ENCODE peak calls at places on chromosomes 4 and X, in ten cellular contexts. One of them, this sample, is unnamed.

GRCh38 chrX:15310117-15310516 is 5.3 kb downstream of the ASB11 start:
- DNase-seq in prostate gland: peak; percentile 18
- DNase-seq in Panc1: no peak
- DNase-seq in transverse colon: no peak
- DNase-seq in suprapubic skin: no peak
- DNase-seq in esophagus muscularis mucosa: no peak
- DNase-seq in sigmoid colon: no peak
- DNase-seq in HCT116: no peak
- DNase-seq in breast epithelium: no peak
- DNase-seq in GM23338: no peak
- DNase-seq in this sample: no peak

GRCh38 chrX:9909254-9909653 is 57.9 kb upstream of the CLDN34 start:
- DNase-seq in breast epithelium: no peak
- DNase-seq in prostate gland: no peak
- DNase-seq in transverse colon: no peak
- DNase-seq in GM23338: no peak
- DNase-seq in Panc1: no peak
- DNase-seq in sigmoid colon: no peak
- DNase-seq in HCT116: no peak
- DNase-seq in esophagus muscularis mucosa: no peak
- DNase-seq in suprapubic skin: no peak
- DNase-seq in this sample: no peak

GRCh38 chrX:84161641-84162040 is 26.4 kb downstream of the RPS6KA6 start:
- DNase-seq in transverse colon: no peak
- DNase-seq in suprapubic skin: no peak
- DNase-seq in GM23338: no peak
- DNase-seq in esophagus muscularis mucosa: no peak
- DNase-seq in breast epithelium: no peak
- DNase-seq in prostate gland: no peak
- DNase-seq in Panc1: no peak
- DNase-seq in sigmoid colon: no peak
- DNase-seq in HCT116: no peak
- DNase-seq in this sample: no peak

GRCh38 chr4:1255151-1255550 is 6.2 kb upstream of the CTBP1 start:
- DNase-seq in sigmoid colon: no peak
- DNase-seq in breast epithelium: no peak
- DNase-seq in HCT116: no peak
- DNase-seq in esophagus muscularis mucosa: no peak
- DNase-seq in Panc1: no peak
- DNase-seq in prostate gland: no peak
- DNase-seq in transverse colon: no peak
- DNase-seq in GM23338: no peak
- DNase-seq in suprapubic skin: no peak
- DNase-seq in this sample: no peak

GRCh38 chr4:10085386-10085785 is 31.2 kb downstream of the WDR1 start:
- DNase-seq in breast epithelium: no peak
- DNase-seq in prostate gland: no peak
- DNase-seq in sigmoid colon: peak; percentile 66
- DNase-seq in HCT116: no peak
- DNase-seq in suprapubic skin: no peak
- DNase-seq in GM23338: no peak
- DNase-seq in Panc1: no peak
- DNase-seq in transverse colon: peak; percentile 5
- DNase-seq in esophagus muscularis mucosa: no peak
- DNase-seq in this sample: no peak

GRCh38 chrX:97399400-97399799 is 515.7 kb downstream of the RPA4 start:
- DNase-seq in transverse colon: no peak
- DNase-seq in esophagus muscularis mucosa: no peak
- DNase-seq in prostate gland: no peak
- DNase-seq in breast epithelium: no peak
- DNase-seq in HCT116: no peak
- DNase-seq in GM23338: no peak
- DNase-seq in Panc1: no peak
- DNase-seq in suprapubic skin: no peak
- DNase-seq in sigmoid colon: no peak
- DNase-seq in this sample: no peak

GRCh38 chrX:115582871-115583729 is 22.1 kb downstream of the PLS3 start:
- DNase-seq in suprapubic skin: no peak
- DNase-seq in breast epithelium: no peak
- DNase-seq in prostate gland: no peak
- DNase-seq in sigmoid colon: no peak
- DNase-seq in GM23338: peak; percentile 49
- DNase-seq in esophagus muscularis mucosa: no peak
- DNase-seq in transverse colon: no peak
- DNase-seq in Panc1: no peak
- DNase-seq in HCT116: no peak
- DNase-seq in this sample: no peak

GRCh38 chrX:47619486-47620302 is at the start of gene SYN1:
- DNase-seq in GM23338: peak; percentile 79
- DNase-seq in suprapubic skin: peak; percentile 82
- DNase-seq in breast epithelium: peak; percentile 57
- DNase-seq in sigmoid colon: peak; percentile 86
- DNase-seq in transverse colon: peak; percentile 74
- DNase-seq in Panc1: no peak
- DNase-seq in esophagus muscularis mucosa: peak; percentile 5
- DNase-seq in prostate gland: peak; percentile 54
- DNase-seq in HCT116: peak; percentile 42
- DNase-seq in this sample: peak; percentile 95

GRCh38 chrX:69280956-69281355 is 115.7 kb upstream of the PJA1 start:
- DNase-seq in GM23338: no peak
- DNase-seq in suprapubic skin: no peak
- DNase-seq in HCT116: no peak
- DNase-seq in Panc1: no peak
- DNase-seq in sigmoid colon: no peak
- DNase-seq in transverse colon: no peak
- DNase-seq in prostate gland: no peak
- DNase-seq in esophagus muscularis mucosa: no peak
- DNase-seq in breast epithelium: no peak
- DNase-seq in this sample: no peak

GRCh38 chr4:156390599-156391296 is 437.1 kb upstream of the CTSO start:
- DNase-seq in suprapubic skin: no peak
- DNase-seq in breast epithelium: no peak
- DNase-seq in transverse colon: no peak
- DNase-seq in prostate gland: no peak
- DNase-seq in HCT116: no peak
- DNase-seq in esophagus muscularis mucosa: no peak
- DNase-seq in sigmoid colon: no peak
- DNase-seq in Panc1: no peak
- DNase-seq in GM23338: no peak
- DNase-seq in this sample: no peak
- H3K4me1 ChIP-seq in suprapubic skin: no peaks in the 10 kb centered on the region
- H3K4me1 ChIP-seq in breast epithelium: no peaks in the 10 kb centered on the region
- H3K4me1 ChIP-seq in transverse colon: no peaks in the 10 kb centered on the region
- H3K4me1 ChIP-seq in prostate gland: no peaks in the 10 kb centered on the region
- H3K4me1 ChIP-seq in HCT116: no peaks in the 10 kb centered on the region
- H3K4me1 ChIP-seq in esophagus muscularis mucosa: peaks cover 9% of the 10 kb centered on the region
- H3K4me1 ChIP-seq in sigmoid colon: no peaks in the 10 kb centered on the region
- H3K4me1 ChIP-seq in Panc1: no peaks in the 10 kb centered on the region
- H3K4me1 ChIP-seq in GM23338: peaks cover 8% of the 10 kb centered on the region
- H3K4me1 ChIP-seq in this sample: no peaks in the 10 kb centered on the region

GRCh38 chr4:101348367-101348827 is 1.1 kb upstream of the PPP3CA start:
- DNase-seq in GM23338: peak; percentile 52
- DNase-seq in transverse colon: no peak
- DNase-seq in HCT116: no peak
- DNase-seq in sigmoid colon: no peak
- DNase-seq in esophagus muscularis mucosa: no peak
- DNase-seq in prostate gland: no peak
- DNase-seq in breast epithelium: peak; percentile 46
- DNase-seq in Panc1: no peak
- DNase-seq in suprapubic skin: peak; percentile 79
- DNase-seq in this sample: no peak

GRCh38 chr4:101346312-101346561 is 1.1 kb downstream of the PPP3CA start:
- DNase-seq in sigmoid colon: no peak
- DNase-seq in transverse colon: no peak
- DNase-seq in Panc1: no peak
- DNase-seq in prostate gland: peak; percentile 42
- DNase-seq in suprapubic skin: no peak
- DNase-seq in breast epithelium: peak; percentile 23
- DNase-seq in HCT116: no peak
- DNase-seq in esophagus muscularis mucosa: no peak
- DNase-seq in GM23338: no peak
- DNase-seq in this sample: no peak

GRCh38 chr4:101347267-101347556 is at the start of gene PPP3CA:
- DNase-seq in prostate gland: no peak
- DNase-seq in transverse colon: no peak
- DNase-seq in sigmoid colon: no peak
- DNase-seq in HCT116: no peak
- DNase-seq in esophagus muscularis mucosa: no peak
- DNase-seq in GM23338: no peak
- DNase-seq in breast epithelium: peak; percentile 31
- DNase-seq in suprapubic skin: no peak
- DNase-seq in Panc1: no peak
- DNase-seq in this sample: no peak

GRCh38 chr4:101346562-101347266 is 612 bp downstream of the PPP3CA start:
- DNase-seq in breast epithelium: peak; percentile 35
- DNase-seq in transverse colon: peak; percentile 63
- DNase-seq in HCT116: no peak
- DNase-seq in Panc1: no peak
- DNase-seq in esophagus muscularis mucosa: peak; percentile 93
- DNase-seq in sigmoid colon: peak; percentile 82
- DNase-seq in suprapubic skin: peak; percentile 83
- DNase-seq in GM23338: peak; percentile 74
- DNase-seq in prostate gland: peak; percentile 29
- DNase-seq in this sample: peak; percentile 76

DNA sequence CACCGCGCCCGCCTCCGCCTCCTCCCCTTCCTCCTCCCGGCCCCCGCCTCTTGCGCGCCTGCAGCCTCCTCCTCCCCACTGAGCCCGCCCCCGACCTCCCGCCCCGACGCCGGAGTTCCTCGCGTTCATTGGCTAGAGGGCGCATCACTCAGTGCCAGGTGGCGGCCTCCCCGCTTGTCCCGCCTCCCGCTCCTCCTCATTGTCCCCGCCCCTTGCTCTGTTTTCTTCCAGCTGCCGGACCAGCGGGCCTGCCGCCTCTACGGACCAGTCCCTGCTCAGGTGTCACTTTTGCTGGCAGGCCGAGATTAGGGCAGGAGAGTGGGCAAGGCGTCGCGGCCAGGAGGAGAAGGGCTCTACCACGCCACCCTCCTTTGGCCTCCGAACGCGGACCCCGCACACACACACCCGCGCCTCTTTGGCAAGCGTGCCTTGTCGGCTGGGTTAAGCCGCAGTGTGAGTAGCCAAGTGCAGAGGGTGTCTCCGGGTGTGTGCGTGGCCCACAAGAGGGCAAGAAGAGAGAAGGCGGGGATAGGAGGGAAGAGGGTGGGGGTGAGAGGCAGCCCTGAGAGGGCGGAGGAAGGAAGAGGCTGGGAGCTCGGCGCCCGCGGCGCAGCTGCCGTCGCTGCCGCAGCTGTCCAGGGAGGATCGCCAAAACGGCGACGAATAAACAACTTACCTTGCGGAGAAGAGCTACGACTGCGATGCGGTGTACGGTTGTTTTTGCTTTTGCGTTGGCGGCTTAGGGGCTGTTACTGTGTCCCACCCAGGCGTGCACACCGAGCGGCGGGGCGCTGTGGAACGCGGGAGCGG is 436 bp upstream of the PPP3CA start:
- DNase-seq in esophagus muscularis mucosa: peak; percentile 100
- DNase-seq in Panc1: peak; percentile 72
- DNase-seq in breast epithelium: peak; percentile 97
- DNase-seq in sigmoid colon: peak; percentile 100
- DNase-seq in suprapubic skin: peak; percentile 99
- DNase-seq in transverse colon: peak; percentile 100
- DNase-seq in HCT116: peak; percentile 92
- DNase-seq in prostate gland: peak; percentile 100
- DNase-seq in GM23338: peak; percentile 98
- DNase-seq in this sample: peak; percentile 99
- TF ChIP-seq POLR2AphosphoS5 in esophagus muscularis mucosa: peak; percentile 94
- TF ChIP-seq POLR2AphosphoS5 in Panc1: peak; percentile 36
- TF ChIP-seq POLR2AphosphoS5 in breast epithelium: peak; percentile 91
- TF ChIP-seq POLR2AphosphoS5 in sigmoid colon: peak; percentile 97
- TF ChIP-seq POLR2AphosphoS5 in suprapubic skin: peak; percentile 87
- TF ChIP-seq POLR2AphosphoS5 in transverse colon: peak; percentile 97
- TF ChIP-seq POLR2AphosphoS5 in HCT116: peak; percentile 73
- TF ChIP-seq POLR2AphosphoS5 in prostate gland: peak; percentile 94
- TF ChIP-seq POLR2AphosphoS5 in GM23338: peak; percentile 76
- TF ChIP-seq POLR2AphosphoS5 in this sample: peak; percentile 95

GRCh38 chr4:184644553-184645307 is 4.5 kb downstream of the CASP3 start:
- DNase-seq in esophagus muscularis mucosa: no peak
- DNase-seq in sigmoid colon: no peak
- DNase-seq in Panc1: no peak
- DNase-seq in GM23338: peak; percentile 24
- DNase-seq in transverse colon: no peak
- DNase-seq in prostate gland: no peak
- DNase-seq in breast epithelium: no peak
- DNase-seq in HCT116: no peak
- DNase-seq in suprapubic skin: no peak
- DNase-seq in this sample: no peak
- H3K27ac ChIP-seq in esophagus muscularis mucosa: no peak overlapping the region
- H3K27ac ChIP-seq in sigmoid colon: no peak overlapping the region
- H3K27ac ChIP-seq in Panc1: no peak overlapping the region
- H3K27ac ChIP-seq in GM23338: peak overlapping the region; percentile 71
- H3K27ac ChIP-seq in transverse colon: peak overlapping the region; percentile 99
- H3K27ac ChIP-seq in prostate gland: no peak overlapping the region
- H3K27ac ChIP-seq in breast epithelium: no peak overlapping the region
- H3K27ac ChIP-seq in HCT116: no peak overlapping the region
- H3K27ac ChIP-seq in suprapubic skin: no peak overlapping the region
- H3K27ac ChIP-seq in this sample: no peak overlapping the region

GRCh38 chr4:20624783-20625364 is 75.4 kb upstream of the PACRGL start:
- DNase-seq in sigmoid colon: no peak
- DNase-seq in prostate gland: no peak
- DNase-seq in Panc1: no peak
- DNase-seq in breast epithelium: no peak
- DNase-seq in GM23338: no peak
- DNase-seq in esophagus muscularis mucosa: no peak
- DNase-seq in transverse colon: no peak
- DNase-seq in suprapubic skin: no peak
- DNase-seq in HCT116: no peak
- DNase-seq in this sample: no peak
- H3K4me1 ChIP-seq in sigmoid colon: no peaks in the 10 kb centered on the region
- H3K4me1 ChIP-seq in prostate gland: no peaks in the 10 kb centered on the region
- H3K4me1 ChIP-seq in Panc1: no peaks in the 10 kb centered on the region
- H3K4me1 ChIP-seq in breast epithelium: no peaks in the 10 kb centered on the region
- H3K4me1 ChIP-seq in GM23338: peaks cover 26% of the 10 kb centered on the region
- H3K4me1 ChIP-seq in esophagus muscularis mucosa: no peaks in the 10 kb centered on the region
- H3K4me1 ChIP-seq in transverse colon: peaks cover 39% of the 10 kb centered on the region
- H3K4me1 ChIP-seq in suprapubic skin: no peaks in the 10 kb centered on the region
- H3K4me1 ChIP-seq in HCT116: no peaks in the 10 kb centered on the region
- H3K4me1 ChIP-seq in this sample: peaks cover 5% of the 10 kb centered on the region

DNA sequence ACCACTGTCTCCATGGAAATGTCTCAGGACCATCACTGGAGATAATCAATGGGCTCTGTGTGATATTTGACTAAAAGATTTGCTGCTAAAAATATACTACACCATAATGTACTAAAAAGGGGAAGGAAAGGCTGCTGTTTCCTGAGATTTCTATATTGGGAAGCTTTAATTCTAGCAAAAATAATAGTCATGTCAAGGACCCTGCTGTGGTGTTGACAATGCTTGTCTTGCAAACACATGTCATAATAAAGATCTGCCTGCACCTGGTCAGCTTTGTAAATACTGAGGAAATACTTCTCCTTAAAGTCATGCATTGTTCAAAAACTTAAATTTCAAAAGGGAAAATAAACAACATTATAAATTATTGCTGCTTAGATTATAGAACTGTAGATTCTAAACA is 417.9 kb downstream of the GPM6A start:
- DNase-seq in prostate gland: no peak
- DNase-seq in Panc1: no peak
- DNase-seq in transverse colon: no peak
- DNase-seq in breast epithelium: no peak
- DNase-seq in GM23338: no peak
- DNase-seq in HCT116: no peak
- DNase-seq in sigmoid colon: no peak
- DNase-seq in esophagus muscularis mucosa: no peak
- DNase-seq in suprapubic skin: no peak
- DNase-seq in this sample: no peak
- TF ChIP-seq POLR2AphosphoS5 in prostate gland: no peak
- TF ChIP-seq POLR2AphosphoS5 in Panc1: no peak
- TF ChIP-seq POLR2AphosphoS5 in transverse colon: no peak
- TF ChIP-seq POLR2AphosphoS5 in breast epithelium: no peak
- TF ChIP-seq POLR2AphosphoS5 in GM23338: no peak
- TF ChIP-seq POLR2AphosphoS5 in HCT116: no peak
- TF ChIP-seq POLR2AphosphoS5 in sigmoid colon: no peak
- TF ChIP-seq POLR2AphosphoS5 in esophagus muscularis mucosa: no peak
- TF ChIP-seq POLR2AphosphoS5 in suprapubic skin: no peak
- TF ChIP-seq POLR2AphosphoS5 in this sample: no peak

This sample was measured in upper lobe of left lung.